ENCODE peak calls at places on chromosomes 7 and 10, in nine cellular contexts. P is T-helper 17 cell; J is T-helper 22 cell; Q is neural crest cell; Z is A673; G is activated CD4-positive, alpha-beta T cell treated with anti-CD3 and anti-CD28 coated beads, Interleukin-2, amount 50 U/mL, for 1 hour; S is mammary epithelial cell; L is pons; T is T-cell. U is an unnamed sample.
A peak's percentile ranks its signal among the peaks of the same experiment; 100 is the strongest.

GRCh38 chr10:91219371-91220193 is 881 bp upstream of the PCGF5 start:
- DNase-seq in P (no peak), J (no peak), Q (no peak), Z (no peak), G (no peak), S (no peak), L (peak; percentile 36), T (no peak), U (no peak)

GRCh38 chr10:27746364-27747095 is 911 bp upstream of the MKX start:
- DNase-seq in P (no peak), J (no peak), Q (no peak), Z (no peak), G (no peak), S (peak; percentile 8), L (no peak), T (no peak), U (no peak)

GRCh38 chr7:151117565-151117964 is 31.3 kb downstream of the AGAP3 start:
- DNase-seq in P (peak; percentile 43), J (peak; percentile 36), Q (no peak), Z (no peak), G (peak; percentile 46), S (no peak), L (no peak), T (peak; percentile 45), U (no peak)

GRCh38 chr7:45893996-45894664 is 5.8 kb downstream of the IGFBP1 start:
- DNase-seq in P (no peak), J (no peak), Q (no peak), Z (no peak), G (no peak), S (no peak), L (no peak), T (no peak), U (no peak)

GRCh38 chr7:18555120-18555519 is 59.6 kb downstream of the HDAC9 start:
- DNase-seq in P (no peak), J (no peak), Q (no peak), Z (no peak), G (no peak), S (no peak), L (no peak), T (no peak), U (no peak)

GRCh38 chr10:78937800-78938694 is 130.7 kb upstream of the ZMIZ1 start:
- DNase-seq in P (no peak), J (no peak), Q (no peak), Z (peak; percentile 35), G (no peak), S (no peak), L (no peak), T (no peak), U (no peak)

GRCh38 chr7:512541-513311 is 6.9 kb downstream of the PDGFA start:
- DNase-seq in P (no peak), J (no peak), Q (no peak), Z (no peak), G (no peak), S (peak; percentile 71), L (no peak), T (no peak), U (no peak)

GRCh38 chr7:102874166-102874829 is 38.5 kb upstream of the LRRC17 start:
- DNase-seq in P (no peak), J (no peak), Q (no peak), Z (no peak), G (no peak), S (peak; percentile 82), L (no peak), T (no peak), U (peak; percentile 17)

GRCh38 chr10:128712661-128713060 is 586.4 kb upstream of the MKI67 start:
- DNase-seq in P (no peak), J (no peak), Q (no peak), Z (no peak), G (no peak), S (no peak), L (no peak), T (no peak), U (no peak)

GRCh38 chr7:11749629-11750028 is 82.4 kb downstream of the THSD7A start:
- DNase-seq in P (no peak), J (no peak), Q (no peak), Z (no peak), G (no peak), S (no peak), L (no peak), T (no peak), U (no peak)